ENCODE peak calls at places on chromosomes 4 and X, in five cellular contexts. C is ovary, S is NB4, M is suprapubic skin, B is body of pancreas. X is an unnamed sample.
A peak's percentile ranks its signal among the peaks of the same experiment; 100 is the strongest.

GRCh38 chr4:119337010-119337409 is 15.1 kb upstream of the FABP2 start:
- DNase-seq in C (no peak), S (peak; percentile 18), M (no peak), B (peak; percentile 3), X (no peak)

GRCh38 chrX:69077895-69078455 is 87.3 kb downstream of the PJA1 start:
- DNase-seq in C (no peak), S (no peak), M (peak; percentile 27), B (no peak), X (no peak)

GRCh38 chr4:80221161-80221560 is 23.9 kb downstream of the PRDM8 start:
- DNase-seq in C (no peak), S (peak; percentile 37), M (no peak), B (no peak), X (no peak)

GRCh38 chr4:80529021-80529420 is 193.5 kb downstream of the CFAP299 start:
- DNase-seq in C (no peak), S (no peak), M (no peak), B (no peak), X (no peak)

GRCh38 chr4:145909331-145909730 is 29.3 kb downstream of the ZNF827 start:
- DNase-seq in C (peak; percentile 81), S (peak; percentile 36), M (no peak), B (peak; percentile 73), X (no peak)

GRCh38 chr4:164529486-164529885 is 224.4 kb upstream of the SMIM31 start:
- DNase-seq in C (no peak), S (no peak), M (no peak), B (no peak), X (no peak)

GRCh38 chrX:122622800-122623199 is 561.3 kb upstream of the GRIA3 start:
- DNase-seq in C (no peak), S (no peak), M (no peak), B (no peak), X (no peak)

GRCh38 chrX:10190367-10190766 is 33.6 kb downstream of the CLCN4 start:
- DNase-seq in C (no peak), S (peak; percentile 72), M (no peak), B (peak; percentile 63), X (no peak)

GRCh38 chrX:20654596-20655106 is 387.9 kb upstream of the RPS6KA3 start:
- DNase-seq in C (no peak), S (no peak), M (no peak), B (no peak), X (no peak)

GRCh38 chrX:49039598-49040375 is 3.4 kb downstream of the TFE3 start:
- DNase-seq in C (peak; percentile 85), S (peak; percentile 96), M (peak; percentile 82), B (peak; percentile 77), X (peak; percentile 55)

GRCh38 chrX:38991656-38992558 is 190.6 kb downstream of the MID1IP1 start:
- DNase-seq in C (no peak), S (no peak), M (no peak), B (no peak), X (no peak)

GRCh38 chr4:140863187-140863586 is 107.0 kb upstream of the TBC1D9 start:
- DNase-seq in C (no peak), S (no peak), M (no peak), B (no peak), X (no peak)

GRCh38 chr4:186771624-186772023 is 48.0 kb upstream of the FAT1 start:
- DNase-seq in C (no peak), S (no peak), M (no peak), B (no peak), X (no peak)

GRCh38 chr4:114980932-114981693 is 132.3 kb downstream of the NDST4 start:
- DNase-seq in C (no peak), S (no peak), M (no peak), B (no peak), X (no peak)

GRCh38 chrX:18674788-18675735 is 3.2 kb upstream of the RS1 start:
- DNase-seq in C (peak; percentile 82), S (peak; percentile 74), M (peak; percentile 80), B (peak; percentile 76), X (peak; percentile 95)
- TF ChIP-seq POLR2A in C (peak; percentile 53), S (peak; percentile 32), M (no peak), B (no peak), X (no peak)

GRCh38 chrX:2445662-2446623 is 54.8 kb downstream of the DHRSX start:
- DNase-seq in C (no peak), S (no peak), M (no peak), B (no peak), X (no peak)
- H3K4me3 ChIP-seq in C (no peak overlapping the region), S (no peak overlapping the region), M (no peak overlapping the region), B (no peak overlapping the region), X (no peak overlapping the region)

DNA sequence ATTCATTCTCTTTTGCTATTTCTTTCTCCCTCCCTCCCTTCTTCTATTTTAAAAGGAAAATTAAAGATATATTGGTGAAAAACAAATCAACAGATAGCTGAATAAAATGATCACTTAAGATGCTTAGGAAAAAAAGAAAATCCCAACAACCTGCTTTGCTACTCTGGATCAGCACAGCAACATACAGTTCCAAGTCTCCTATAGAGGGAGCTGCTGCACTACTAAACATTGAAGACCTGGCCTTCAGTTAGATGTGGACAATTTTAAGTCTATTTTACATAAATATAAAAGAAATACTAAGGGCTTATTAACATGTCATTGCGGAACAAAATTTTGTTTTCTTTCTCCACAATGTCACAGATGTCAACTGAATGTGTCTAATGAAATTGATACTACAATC is 226.4 kb downstream of the MAGEB5 start:
- DNase-seq in C (no peak), S (peak; percentile 23), M (no peak), B (peak; percentile 31), X (no peak)
- TF ChIP-seq CTCF in C (no peak), S (peak; percentile 40), M (no peak), B (peak; percentile 35), X (no peak)

GRCh38 chrX:43279341-43279808 is 376.7 kb upstream of the MAOA start:
- DNase-seq in C (no peak), S (no peak), M (no peak), B (no peak), X (no peak)
- TF ChIP-seq POLR2A in C (no peak), S (no peak), M (no peak), B (no peak), X (no peak)

DNA sequence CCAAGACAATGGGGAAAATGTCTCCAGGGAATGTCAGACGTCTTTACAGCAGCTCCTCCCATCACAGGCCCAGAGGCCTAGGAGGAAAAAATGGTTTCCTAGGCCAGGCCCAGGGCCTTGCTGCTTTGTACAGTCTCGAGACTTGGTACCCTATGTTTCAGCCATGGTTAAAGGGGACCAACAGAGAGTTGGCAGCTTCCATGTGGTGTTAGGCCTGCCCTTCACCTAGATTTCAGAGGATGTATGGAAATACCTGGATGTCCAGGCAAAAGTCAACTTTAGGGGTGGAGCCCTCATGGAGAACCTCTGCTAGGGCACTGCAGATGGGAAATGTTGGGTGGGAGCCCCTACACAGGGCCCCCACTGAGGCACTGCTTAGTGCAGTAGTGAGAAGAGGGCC is 38.5 kb downstream of the ABCG2 start:
- DNase-seq in C (no peak), S (no peak), M (no peak), B (no peak), X (no peak)
- H3K4me3 ChIP-seq in C (no peak overlapping the region), S (no peak overlapping the region), M (no peak overlapping the region), B (no peak overlapping the region), X (no peak overlapping the region)